ENCODE peak calls at places on chromosomes 4 and X, in six cellular contexts. G is fibroblast of lung, V is MM.1S, F is hepatocyte, N is DND-41, T is neural progenitor cell. U is an unnamed sample.

GRCh38 chr4:21879187-21879586 is 69.4 kb downstream of the KCNIP4 start:
- DNase-seq in V (no peak), T (peak; percentile 54), N (no peak), F (no peak), G (peak; percentile 55), U (no peak)

GRCh38 chr4:56880572-56880971 is 27.1 kb upstream of the REST start:
- DNase-seq in F (no peak), V (no peak), G (no peak), N (no peak), T (no peak), U (no peak)

GRCh38 chr4:102429553-102429952 is 71.6 kb upstream of the NFKB1 start:
- DNase-seq in N (no peak), G (peak; percentile 99), T (no peak), F (no peak), V (no peak), U (no peak)

GRCh38 chr4:111433436-111433835 is 711.8 kb upstream of the FAM241A start:
- DNase-seq in V (no peak), N (no peak), T (no peak), G (no peak), F (no peak), U (no peak)

GRCh38 chr4:87058272-87059073 is 123.7 kb downstream of the AFF1 start:
- DNase-seq in V (no peak), N (no peak), G (no peak), T (peak; percentile 72), F (peak; percentile 39), U (no peak)

GRCh38 chr4:12724520-12724919 is 759.6 kb downstream of the RAB28 start:
- DNase-seq in N (no peak), V (peak; percentile 76), G (no peak), F (peak; percentile 42), T (peak; percentile 19), U (no peak)

GRCh38 chr4:57148831-57149230 is 38.6 kb upstream of the IGFBP7 start:
- DNase-seq in T (no peak), V (no peak), F (no peak), G (peak; percentile 95), N (no peak), U (no peak)

GRCh38 chrX:54248309-54248708 is 65.3 kb upstream of the FAM120C start:
- DNase-seq in T (no peak), N (no peak), V (peak; percentile 58), F (peak; percentile 33), G (peak; percentile 48), U (no peak)

GRCh38 chrX:39582091-39582490 is 515.7 kb downstream of the BCOR start:
- DNase-seq in T (no peak), V (no peak), F (peak; percentile 50), N (no peak), G (peak; percentile 51), U (no peak)

GRCh38 chrX:41122664-41123257 is 37.5 kb downstream of the USP9X start:
- DNase-seq in T (no peak), V (no peak), G (no peak), N (no peak), F (no peak), U (no peak)

GRCh38 chr4:4456816-4457578 is 70.1 kb downstream of the NSG1 start:
- DNase-seq in V (no peak), F (no peak), G (no peak), N (no peak), T (no peak), U (no peak)

GRCh38 chrX:153953892-153954617 is 9.6 kb upstream of the RENBP start:
- DNase-seq in F (no peak), N (no peak), V (no peak), G (no peak), T (no peak), U (no peak)

GRCh38 chr4:185721190-185721948 is 90.6 kb downstream of the SORBS2 start:
- DNase-seq in G (no peak), F (peak; percentile 38), V (no peak), T (no peak), N (no peak), U (no peak)

GRCh38 chr4:80069837-80070788 is 2.9 kb downstream of the ANTXR2 start:
- DNase-seq in N (no peak), T (no peak), F (no peak), V (no peak), G (peak; percentile 65), U (no peak)

GRCh38 chr4:173507471-173508385 is 22.3 kb downstream of the HAND2 start:
- DNase-seq in T (peak; percentile 46), N (no peak), F (peak; percentile 10), V (no peak), G (no peak), U (no peak)
- TF ChIP-seq EZH2 in T (peak; percentile 58), N (no peak), F (no peak), V (no peak), G (no peak), U (no peak)

GRCh38 chr4:3288571-3289094 is 4.2 kb upstream of the RGS12 start:
- DNase-seq in V (no peak), G (no peak), T (no peak), F (no peak), N (no peak), U (no peak)
- H3K4me3 ChIP-seq in V (no peak overlapping the region), G (no peak overlapping the region), T (no peak overlapping the region), F (no peak overlapping the region), N (no peak overlapping the region), U (no peak overlapping the region)

DNA sequence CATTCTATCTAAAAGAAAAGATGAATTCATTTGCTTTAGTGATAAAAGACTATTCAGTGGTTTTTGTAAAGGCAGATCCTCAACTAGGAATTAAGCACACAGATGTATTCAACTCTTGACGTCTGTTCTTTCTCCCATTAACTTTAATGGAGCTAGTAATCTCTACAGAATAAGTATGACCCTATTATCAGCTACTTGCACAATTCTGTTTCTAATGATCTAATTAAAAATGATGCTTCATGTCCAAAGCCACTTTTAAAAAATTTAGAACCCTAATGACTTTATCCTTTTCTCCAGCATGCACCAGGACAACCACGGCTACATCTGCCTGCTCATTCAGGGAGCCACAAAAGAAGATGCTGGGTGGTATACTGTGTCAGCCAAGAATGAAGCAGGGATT is 85.4 kb downstream of the CBR4 start:
- DNase-seq in V (no peak), T (no peak), N (no peak), F (no peak), G (no peak), U (no peak)
- TF ChIP-seq EZH2 in V (no peak), T (no peak), N (no peak), F (no peak), G (no peak), U (no peak)

GRCh38 chr4:173532725-173533511 is 2.9 kb upstream of the HAND2 start:
- DNase-seq in V (no peak), F (no peak), N (no peak), T (no peak), G (no peak), U (no peak)
- H3K4me3 ChIP-seq in V (no peak overlapping the region), F (peak overlapping the region; percentile 70), N (no peak overlapping the region), T (no peak overlapping the region), G (no peak overlapping the region), U (no peak overlapping the region)

DNA sequence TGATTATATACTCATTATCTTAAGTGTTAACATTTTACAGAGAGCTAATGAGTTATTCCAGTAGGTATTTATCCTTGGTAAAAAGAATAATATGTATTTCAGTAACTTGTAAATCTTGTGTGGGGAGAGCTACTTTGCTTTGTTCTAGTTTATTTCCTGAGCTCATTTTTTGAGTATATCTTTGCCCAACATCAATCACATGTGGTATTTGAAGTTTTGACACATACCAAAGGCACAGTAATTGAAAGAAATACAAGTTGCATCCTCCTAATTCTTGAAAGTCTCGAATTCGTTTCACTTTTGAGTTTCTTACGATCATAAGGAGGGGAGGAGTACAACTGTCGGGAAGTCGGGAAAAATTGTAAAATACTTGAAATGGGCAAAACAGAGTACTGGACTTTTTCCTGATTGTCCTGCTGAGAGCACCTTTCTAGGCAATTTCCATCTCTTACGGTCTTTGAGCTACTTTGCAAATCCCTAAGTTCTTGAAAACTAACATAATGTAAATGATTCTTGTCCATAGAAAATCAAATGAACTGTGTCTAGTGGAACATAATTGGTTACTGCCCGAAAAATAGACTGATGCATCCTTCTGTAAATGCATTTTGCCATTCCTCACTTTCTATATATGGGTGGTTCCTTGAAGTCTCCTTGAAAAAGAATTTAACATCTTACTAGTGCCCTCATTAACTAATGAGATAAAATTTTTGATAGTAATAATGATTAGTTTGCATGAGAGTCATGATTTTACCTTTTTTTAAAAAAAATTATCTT is 20.6 kb downstream of the CLTRN start:
- DNase-seq in T (no peak), G (no peak), V (no peak), F (no peak), N (no peak), U (no peak)
- TF ChIP-seq EZH2 in T (no peak), G (no peak), V (no peak), F (no peak), N (no peak), U (no peak)

GRCh38 chr4:145867416-145867815 is 71.2 kb downstream of the ZNF827 start:
- DNase-seq in V (no peak), N (no peak), F (no peak), G (no peak), T (no peak), U (no peak)
- H3K4me3 ChIP-seq in V (no peak overlapping the region), N (no peak overlapping the region), F (no peak overlapping the region), G (no peak overlapping the region), T (no peak overlapping the region), U (no peak overlapping the region)

U was measured in SK-N-MC.